ENCODE peak calls at places on chromosomes 6 and 20, in six cellular contexts. One of them, this sample, is unnamed.

GRCh38 chr20:34129518-34130162 is 17.6 kb upstream of the EIF2S2 start:
- DNase-seq in Calu3: peak
- DNase-seq in RWPE1: peak
- DNase-seq in fibroblast of lung: peak
- DNase-seq in suprapubic skin: no peak
- DNase-seq in AG09309: peak
- DNase-seq in this sample: peak

GRCh38 chr20:48283470-48284110 is 498.3 kb upstream of the SULF2 start:
- DNase-seq in Calu3: peak
- DNase-seq in RWPE1: peak
- DNase-seq in fibroblast of lung: peak
- DNase-seq in suprapubic skin: no peak
- DNase-seq in AG09309: peak
- DNase-seq in this sample: peak

GRCh38 chr6:130362128-130362527 is 3.7 kb upstream of the TMEM200A start:
- DNase-seq in Calu3: no peak
- DNase-seq in RWPE1: peak
- DNase-seq in fibroblast of lung: no peak
- DNase-seq in suprapubic skin: no peak
- DNase-seq in AG09309: no peak
- DNase-seq in this sample: no peak

GRCh38 chr6:149033454-149034241 is 283.9 kb upstream of the TAB2 start:
- DNase-seq in Calu3: no peak
- DNase-seq in RWPE1: no peak
- DNase-seq in fibroblast of lung: no peak
- DNase-seq in suprapubic skin: no peak
- DNase-seq in AG09309: no peak
- DNase-seq in this sample: no peak

GRCh38 chr6:82521369-82521768 is 157.8 kb downstream of the TPBG start:
- DNase-seq in Calu3: no peak
- DNase-seq in RWPE1: no peak
- DNase-seq in fibroblast of lung: no peak
- DNase-seq in suprapubic skin: no peak
- DNase-seq in AG09309: no peak
- DNase-seq in this sample: no peak

GRCh38 chr6:123904228-123904627 is 100.6 kb downstream of the NKAIN2 start:
- DNase-seq in Calu3: no peak
- DNase-seq in RWPE1: no peak
- DNase-seq in fibroblast of lung: no peak
- DNase-seq in suprapubic skin: no peak
- DNase-seq in AG09309: no peak
- DNase-seq in this sample: no peak

GRCh38 chr6:154041001-154041400 is 2.0 kb downstream of the OPRM1 start:
- DNase-seq in Calu3: no peak
- DNase-seq in RWPE1: no peak
- DNase-seq in fibroblast of lung: no peak
- DNase-seq in suprapubic skin: no peak
- DNase-seq in AG09309: no peak
- DNase-seq in this sample: no peak

GRCh38 chr6:25094726-25095125 is 159.0 kb upstream of the RIPOR2 start:
- DNase-seq in Calu3: no peak
- DNase-seq in RWPE1: no peak
- DNase-seq in fibroblast of lung: no peak
- DNase-seq in suprapubic skin: no peak
- DNase-seq in AG09309: no peak
- DNase-seq in this sample: no peak

GRCh38 chr6:160919713-160920112 is 71.9 kb upstream of the MAP3K4 start:
- DNase-seq in Calu3: peak
- DNase-seq in RWPE1: peak
- DNase-seq in fibroblast of lung: peak
- DNase-seq in suprapubic skin: no peak
- DNase-seq in AG09309: peak
- DNase-seq in this sample: no peak

GRCh38 chr6:164832410-164832809 is 477.0 kb downstream of the C6orf118 start:
- DNase-seq in Calu3: no peak
- DNase-seq in RWPE1: no peak
- DNase-seq in fibroblast of lung: no peak
- DNase-seq in suprapubic skin: no peak
- DNase-seq in AG09309: no peak
- DNase-seq in this sample: no peak

GRCh38 chr6:16503919-16504554 is 257.2 kb downstream of the ATXN1 start:
- DNase-seq in Calu3: no peak
- DNase-seq in RWPE1: no peak
- DNase-seq in fibroblast of lung: no peak
- DNase-seq in suprapubic skin: no peak
- DNase-seq in AG09309: no peak
- DNase-seq in this sample: no peak

GRCh38 chr6:78101387-78101786 is 448.5 kb downstream of the MEI4 start:
- DNase-seq in Calu3: no peak
- DNase-seq in RWPE1: no peak
- DNase-seq in fibroblast of lung: no peak
- DNase-seq in suprapubic skin: no peak
- DNase-seq in AG09309: no peak
- DNase-seq in this sample: no peak

GRCh38 chr6:116528800-116529199 is 16.7 kb downstream of the TRAPPC3L start:
- DNase-seq in Calu3: no peak
- DNase-seq in RWPE1: no peak
- DNase-seq in fibroblast of lung: no peak
- DNase-seq in suprapubic skin: no peak
- DNase-seq in AG09309: no peak
- DNase-seq in this sample: no peak

GRCh38 chr20:963795-964194 is 38.3 kb downstream of the RSPO4 start:
- DNase-seq in Calu3: no peak
- DNase-seq in RWPE1: no peak
- DNase-seq in fibroblast of lung: no peak
- DNase-seq in suprapubic skin: no peak
- DNase-seq in AG09309: no peak
- DNase-seq in this sample: no peak

GRCh38 chr6:101730954-101731353 is 337.4 kb downstream of the GRIK2 start:
- DNase-seq in Calu3: no peak
- DNase-seq in RWPE1: no peak
- DNase-seq in fibroblast of lung: peak
- DNase-seq in suprapubic skin: no peak
- DNase-seq in AG09309: no peak
- DNase-seq in this sample: no peak

GRCh38 chr6:145031962-145032361 is 703.4 kb downstream of the EPM2A start:
- DNase-seq in Calu3: no peak
- DNase-seq in RWPE1: no peak
- DNase-seq in fibroblast of lung: no peak
- DNase-seq in suprapubic skin: no peak
- DNase-seq in AG09309: no peak
- DNase-seq in this sample: no peak

GRCh38 chr20:19727251-19727847 is 30.7 kb upstream of the RIN2 start:
- DNase-seq in Calu3: no peak
- DNase-seq in RWPE1: no peak
- DNase-seq in fibroblast of lung: no peak
- DNase-seq in suprapubic skin: no peak
- DNase-seq in AG09309: no peak
- DNase-seq in this sample: no peak

GRCh38 chr6:28212510-28213212 is 12.4 kb upstream of the ZSCAN9 start:
- DNase-seq in Calu3: peak
- DNase-seq in RWPE1: peak
- DNase-seq in fibroblast of lung: peak
- DNase-seq in suprapubic skin: no peak
- DNase-seq in AG09309: peak
- DNase-seq in this sample: no peak

GRCh38 chr20:24469116-24470030 is at the start of gene SYNDIG1:
- DNase-seq in Calu3: no peak
- DNase-seq in RWPE1: no peak
- DNase-seq in fibroblast of lung: no peak
- DNase-seq in suprapubic skin: no peak
- DNase-seq in AG09309: no peak
- DNase-seq in this sample: peak

GRCh38 chr6:43103253-43103876 is 27.3 kb downstream of the PTK7 start:
- DNase-seq in Calu3: no peak
- DNase-seq in RWPE1: no peak
- DNase-seq in fibroblast of lung: no peak
- DNase-seq in suprapubic skin: no peak
- DNase-seq in AG09309: no peak
- DNase-seq in this sample: no peak

GRCh38 chr6:45922728-45923351 is 92.8 kb downstream of the CLIC5 start:
- DNase-seq in Calu3: peak
- DNase-seq in RWPE1: peak
- DNase-seq in fibroblast of lung: peak
- DNase-seq in suprapubic skin: no peak
- DNase-seq in AG09309: peak
- DNase-seq in this sample: peak

GRCh38 chr20:33653218-33653899 is 8.8 kb upstream of the C20orf144 start:
- DNase-seq in Calu3: peak
- DNase-seq in RWPE1: peak
- DNase-seq in fibroblast of lung: peak
- DNase-seq in suprapubic skin: peak
- DNase-seq in AG09309: no peak
- DNase-seq in this sample: peak

GRCh38 chr6:156053626-156054025 is 598.0 kb upstream of the NOX3 start:
- DNase-seq in Calu3: no peak
- DNase-seq in RWPE1: no peak
- DNase-seq in fibroblast of lung: no peak
- DNase-seq in suprapubic skin: no peak
- DNase-seq in AG09309: no peak
- DNase-seq in this sample: no peak

GRCh38 chr6:1654095-1654494 is 44.4 kb downstream of the FOXC1 start:
- DNase-seq in Calu3: no peak
- DNase-seq in RWPE1: no peak
- DNase-seq in fibroblast of lung: no peak
- DNase-seq in suprapubic skin: no peak
- DNase-seq in AG09309: no peak
- DNase-seq in this sample: no peak

GRCh38 chr6:31530659-31531058 is 1.9 kb downstream of the MCCD1 start:
- DNase-seq in Calu3: no peak
- DNase-seq in RWPE1: no peak
- DNase-seq in fibroblast of lung: no peak
- DNase-seq in suprapubic skin: no peak
- DNase-seq in AG09309: no peak
- DNase-seq in this sample: no peak

GRCh38 chr6:42168650-42169049 is 4.5 kb upstream of the GUCA1A start:
- DNase-seq in Calu3: no peak
- DNase-seq in RWPE1: no peak
- DNase-seq in fibroblast of lung: no peak
- DNase-seq in suprapubic skin: no peak
- DNase-seq in AG09309: no peak
- DNase-seq in this sample: no peak

DNA sequence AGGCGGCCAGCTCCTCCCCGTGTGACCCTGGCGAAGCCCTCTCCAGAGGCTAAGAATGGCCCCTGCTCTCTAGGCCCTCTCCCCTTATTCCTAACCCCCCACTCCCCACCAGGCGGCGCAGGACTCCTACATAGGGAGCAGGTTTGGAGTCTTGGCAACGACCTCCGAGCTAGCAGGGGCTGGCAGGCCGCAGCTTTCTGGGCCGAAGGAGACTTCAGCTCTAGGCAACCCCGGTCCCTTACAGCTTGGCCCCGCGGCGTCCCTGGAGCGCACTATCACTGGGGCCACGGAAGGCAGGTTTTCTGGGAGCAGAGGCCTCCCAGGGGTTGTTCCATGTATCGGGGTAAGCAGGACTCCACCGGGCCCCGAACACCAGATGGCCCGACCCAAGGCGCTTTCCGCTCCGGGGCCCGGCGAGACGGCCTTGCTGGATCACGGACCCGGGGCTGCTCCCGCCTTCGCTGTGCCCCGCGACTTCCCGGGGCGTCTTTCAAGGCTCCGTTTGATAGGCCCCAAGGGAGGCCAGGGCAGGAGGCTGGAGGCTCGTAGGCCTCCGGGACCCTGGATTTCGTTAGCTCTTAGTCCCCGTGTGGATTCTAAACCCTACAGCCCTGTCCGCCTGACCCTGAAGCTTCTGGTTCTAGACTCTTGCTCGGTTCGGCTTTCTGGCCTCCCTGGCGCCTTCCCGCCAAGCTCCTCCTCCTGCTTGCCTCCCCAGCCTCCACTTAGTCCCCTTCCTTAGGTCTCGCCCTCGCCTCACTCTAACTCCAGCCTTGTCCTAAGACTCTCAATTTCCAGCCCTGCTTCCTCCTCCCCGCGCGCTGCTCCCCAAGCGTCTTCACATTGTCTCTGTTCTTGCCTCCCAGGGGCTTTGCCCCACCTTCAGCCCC is 1.9 kb downstream of the SLC32A1 start:
- DNase-seq in Calu3: peak
- DNase-seq in RWPE1: peak
- DNase-seq in fibroblast of lung: peak
- DNase-seq in suprapubic skin: no peak
- DNase-seq in AG09309: no peak
- DNase-seq in this sample: no peak
- TF ChIP-seq CTCF in Calu3: peak
- TF ChIP-seq CTCF in RWPE1: peak
- TF ChIP-seq CTCF in fibroblast of lung: peak
- TF ChIP-seq CTCF in suprapubic skin: no peak
- TF ChIP-seq CTCF in AG09309: peak
- TF ChIP-seq CTCF in this sample: peak

DNA sequence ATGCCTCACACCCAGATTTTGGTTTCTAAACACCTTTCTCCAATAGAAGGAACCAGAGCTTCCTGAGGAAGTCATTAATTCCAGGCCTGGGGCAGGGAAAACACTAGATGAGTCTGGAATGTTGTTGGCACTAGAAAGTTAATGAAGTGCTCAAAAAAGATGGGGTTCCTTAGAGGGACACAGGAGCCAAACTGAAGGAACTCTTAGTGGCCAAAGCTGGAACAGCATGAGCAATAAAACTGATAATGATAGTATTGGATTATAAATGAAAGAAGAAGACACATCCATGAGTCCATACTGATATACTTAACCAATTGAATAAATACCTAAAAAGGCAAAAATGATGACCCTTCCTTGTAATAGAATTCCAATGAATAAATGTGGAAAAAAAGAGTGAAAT is 4.4 kb downstream of the IL20RA start:
- DNase-seq in Calu3: no peak
- DNase-seq in RWPE1: no peak
- DNase-seq in fibroblast of lung: no peak
- DNase-seq in suprapubic skin: no peak
- DNase-seq in AG09309: no peak
- DNase-seq in this sample: no peak
- TF ChIP-seq CTCF in Calu3: no peak
- TF ChIP-seq CTCF in RWPE1: no peak
- TF ChIP-seq CTCF in fibroblast of lung: no peak
- TF ChIP-seq CTCF in suprapubic skin: no peak
- TF ChIP-seq CTCF in AG09309: no peak
- TF ChIP-seq CTCF in this sample: no peak

DNA sequence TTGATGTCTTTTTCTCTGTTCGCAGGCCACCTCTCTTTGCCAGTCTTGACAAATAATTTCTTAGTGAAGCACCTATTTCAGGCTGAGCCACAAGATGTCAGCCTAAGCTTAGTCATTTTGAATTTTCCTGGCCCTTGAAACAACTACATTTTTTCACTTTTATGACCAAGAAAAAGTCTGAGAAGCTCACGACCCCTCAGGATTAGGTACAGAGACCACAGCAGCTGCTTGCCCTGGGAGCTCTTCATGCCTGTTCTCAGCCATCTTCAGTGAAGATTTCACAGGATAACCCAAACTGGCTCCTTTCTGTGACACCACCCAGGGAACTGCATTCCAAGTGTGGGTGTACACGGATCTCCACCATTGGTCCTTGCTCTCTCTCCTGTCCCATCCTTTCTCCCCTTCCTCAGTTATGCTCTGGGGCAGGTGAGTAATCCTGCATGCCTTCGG is 38.4 kb upstream of the SPTLC3 start:
- DNase-seq in Calu3: peak
- DNase-seq in RWPE1: peak
- DNase-seq in fibroblast of lung: peak
- DNase-seq in suprapubic skin: no peak
- DNase-seq in AG09309: peak
- DNase-seq in this sample: no peak
- TF ChIP-seq CTCF in Calu3: no peak
- TF ChIP-seq CTCF in RWPE1: peak
- TF ChIP-seq CTCF in fibroblast of lung: peak
- TF ChIP-seq CTCF in suprapubic skin: peak
- TF ChIP-seq CTCF in AG09309: peak
- TF ChIP-seq CTCF in this sample: peak

GRCh38 chr6:33205172-33206026 is 944 bp downstream of the HSD17B8 start:
- DNase-seq in Calu3: peak
- DNase-seq in RWPE1: peak
- DNase-seq in fibroblast of lung: no peak
- DNase-seq in suprapubic skin: no peak
- DNase-seq in AG09309: no peak
- DNase-seq in this sample: no peak
- TF ChIP-seq CTCF in Calu3: no peak
- TF ChIP-seq CTCF in RWPE1: no peak
- TF ChIP-seq CTCF in fibroblast of lung: no peak
- TF ChIP-seq CTCF in suprapubic skin: no peak
- TF ChIP-seq CTCF in AG09309: no peak
- TF ChIP-seq CTCF in this sample: no peak